ENCODE peak calls at places on chromosomes 7 and 10, in seven cellular contexts. D is fibroblast of pulmonary artery, Y is Peyer's patch, J is endothelial cell, F is cardiac muscle cell, R is HFF-Myc, B is AG10803. C is an unnamed sample.
A peak's percentile ranks its signal among the peaks of the same experiment; 100 is the strongest.

GRCh38 chr7:98178321-98178720 is 32.9 kb upstream of the BHLHA15 start:
- DNase-seq in D (peak; percentile 29), Y (no peak), J (no peak), F (no peak), R (no peak), B (no peak), C (no peak)

GRCh38 chr7:90768301-90768700 is 172.2 kb downstream of the CDK14 start:
- DNase-seq in D (no peak), Y (no peak), J (no peak), F (no peak), R (no peak), B (no peak), C (no peak)

GRCh38 chr7:46368871-46369270 is 447.8 kb upstream of the IGFBP3 start:
- DNase-seq in D (no peak), Y (no peak), J (no peak), F (no peak), R (no peak), B (peak; percentile 59), C (no peak)

GRCh38 chr7:99843808-99844207 is 16.0 kb downstream of the CYP3A43 start:
- DNase-seq in D (no peak), Y (no peak), J (no peak), F (no peak), R (no peak), B (peak; percentile 38), C (no peak)

GRCh38 chr7:24059775-24060174 is 224.2 kb upstream of the NPY start:
- DNase-seq in D (no peak), Y (no peak), J (no peak), F (no peak), R (no peak), B (no peak), C (no peak)

GRCh38 chr7:47573758-47574472 is 8.0 kb downstream of the TNS3 start:
- DNase-seq in D (peak; percentile 81), Y (no peak), J (no peak), F (no peak), R (peak; percentile 89), B (peak; percentile 98), C (peak; percentile 80)

GRCh38 chr10:104582966-104583365 is 58.1 kb upstream of the SORCS3 start:
- DNase-seq in D (no peak), Y (no peak), J (no peak), F (no peak), R (no peak), B (no peak), C (no peak)

GRCh38 chr7:11831727-11832495 is at the start of gene THSD7A:
- DNase-seq in D (peak; percentile 65), Y (peak; percentile 75), J (peak; percentile 79), F (peak; percentile 82), R (no peak), B (peak; percentile 11), C (peak; percentile 68)

GRCh38 chr10:51615764-51616298 is 83.6 kb downstream of the CSTF2T start:
- DNase-seq in D (peak; percentile 63), Y (no peak), J (no peak), F (no peak), R (no peak), B (no peak), C (no peak)

GRCh38 chr7:131529179-131529578 is 27.2 kb downstream of the PODXL start:
- DNase-seq in D (no peak), Y (no peak), J (no peak), F (no peak), R (no peak), B (no peak), C (no peak)

GRCh38 chr7:6614941-6615737 is at the start of gene ZNF853:
- DNase-seq in D (no peak), Y (no peak), J (peak; percentile 45), F (peak; percentile 80), R (no peak), B (no peak), C (no peak)

GRCh38 chr10:121527690-121528089 is 70.6 kb downstream of the FGFR2 start:
- DNase-seq in D (no peak), Y (no peak), J (no peak), F (peak; percentile 76), R (no peak), B (peak; percentile 9), C (no peak)
- TF ChIP-seq CTCF in D (no peak), Y (no peak), J (no peak), F (no peak), R (no peak), B (no peak), C (no peak)

DNA sequence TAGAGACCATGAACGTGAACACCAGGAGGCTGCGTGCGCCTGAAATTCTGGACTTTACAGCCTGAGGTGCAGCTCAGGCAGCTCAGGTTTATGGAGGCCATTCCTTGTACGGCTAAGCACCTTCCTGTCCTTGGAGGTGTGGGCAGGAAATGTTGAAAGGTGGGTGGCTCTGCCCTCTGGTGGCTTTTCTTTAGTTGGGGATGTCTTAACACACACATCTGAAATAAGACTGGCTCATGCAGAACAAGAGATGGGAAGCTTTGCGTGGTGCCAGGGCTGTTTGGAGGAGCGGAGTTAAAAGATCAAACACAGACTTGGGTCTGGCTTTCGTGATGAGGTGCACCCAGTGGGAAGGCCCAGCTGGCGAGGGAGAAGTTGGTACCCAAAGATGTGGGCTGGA is 64.1 kb downstream of the DOCK1 start:
- DNase-seq in D (peak; percentile 6), Y (no peak), J (no peak), F (no peak), R (no peak), B (no peak), C (no peak)
- TF ChIP-seq CTCF in D (no peak), Y (no peak), J (no peak), F (peak; percentile 14), R (no peak), B (peak; percentile 19), C (peak; percentile 12)

GRCh38 chr7:153027210-153027609 is 267.7 kb downstream of the ACTR3B start:
- DNase-seq in D (no peak), Y (no peak), J (no peak), F (no peak), R (no peak), B (no peak), C (no peak)
- TF ChIP-seq CTCF in D (no peak), Y (no peak), J (no peak), F (no peak), R (no peak), B (no peak), C (no peak)

GRCh38 chr10:43200538-43201390 is 62.5 kb downstream of the CSGALNACT2 start:
- DNase-seq in D (no peak), Y (no peak), J (peak; percentile 2), F (no peak), R (no peak), B (no peak), C (no peak)

GRCh38 chr10:43203491-43204393 is 63.1 kb downstream of the RASGEF1A start:
- DNase-seq in D (peak; percentile 15), Y (peak; percentile 51), J (peak; percentile 60), F (peak; percentile 19), R (no peak), B (no peak), C (no peak)

GRCh38 chr10:43202657-43203490 is 64.0 kb downstream of the RASGEF1A start:
- DNase-seq in D (no peak), Y (peak; percentile 54), J (peak; percentile 50), F (peak; percentile 39), R (no peak), B (no peak), C (peak; percentile 57)

GRCh38 chr10:43201545-43202131 is 63.4 kb downstream of the CSGALNACT2 start:
- DNase-seq in D (no peak), Y (peak; percentile 40), J (peak; percentile 2), F (no peak), R (no peak), B (no peak), C (no peak)

GRCh38 chr10:43202224-43202656 is 64.0 kb downstream of the CSGALNACT2 start:
- DNase-seq in D (peak; percentile 16), Y (peak; percentile 56), J (peak; percentile 50), F (peak; percentile 51), R (no peak), B (peak; percentile 19), C (peak; percentile 42)
- TF ChIP-seq CTCF in D (peak; percentile 73), Y (peak; percentile 33), J (peak; percentile 62), F (peak; percentile 77), R (peak; percentile 64), B (peak; percentile 66), C (peak; percentile 37)

GRCh38 chr10:77031531-77031930 is 606.1 kb downstream of the KCNMA1 start:
- DNase-seq in D (no peak), Y (no peak), J (no peak), F (no peak), R (no peak), B (no peak), C (no peak)

GRCh38 chr10:77036993-77037734 is 600.4 kb downstream of the KCNMA1 start:
- DNase-seq in D (peak; percentile 7), Y (no peak), J (peak; percentile 24), F (peak; percentile 31), R (no peak), B (no peak), C (peak; percentile 38)

GRCh38 chr10:77037735-77038411 is 599.7 kb downstream of the KCNMA1 start:
- DNase-seq in D (no peak), Y (no peak), J (no peak), F (no peak), R (no peak), B (no peak), C (no peak)

GRCh38 chr10:77038412-77038806 is 599.2 kb downstream of the KCNMA1 start:
- DNase-seq in D (peak; percentile 3), Y (no peak), J (no peak), F (no peak), R (no peak), B (no peak), C (no peak)

GRCh38 chr10:77034795-77035194 is 602.8 kb downstream of the KCNMA1 start:
- DNase-seq in D (no peak), Y (no peak), J (no peak), F (no peak), R (no peak), B (no peak), C (no peak)
- TF ChIP-seq CTCF in D (no peak), Y (no peak), J (no peak), F (no peak), R (no peak), B (no peak), C (no peak)

DNA sequence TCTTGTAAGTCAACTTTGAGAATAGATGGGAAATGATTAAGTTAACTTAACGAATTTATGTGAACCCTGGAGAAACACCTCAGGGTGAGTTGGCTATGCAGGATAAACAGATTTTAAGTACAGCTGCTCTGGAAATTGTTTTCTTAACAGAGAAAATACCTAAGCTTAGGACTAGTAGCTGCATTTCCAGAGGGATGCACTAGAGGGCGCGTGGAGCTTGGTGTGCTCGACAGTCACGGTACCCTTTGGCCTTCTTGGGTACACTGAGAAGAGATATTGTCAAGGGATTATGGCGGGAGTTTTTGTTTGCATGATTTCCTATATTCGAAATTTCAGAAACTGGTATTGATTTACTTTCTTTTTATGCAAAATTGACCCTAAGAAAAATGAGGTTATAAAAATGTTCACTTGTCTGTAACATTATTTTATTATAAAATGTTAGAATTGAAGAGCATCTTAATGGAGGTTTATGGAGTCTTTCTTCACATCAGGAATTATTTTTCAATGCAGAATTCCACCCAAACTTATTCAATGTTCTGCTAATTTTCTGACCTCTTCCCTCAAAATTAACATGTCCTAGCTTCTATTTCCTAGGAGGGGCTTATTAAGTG is 58.4 kb upstream of the MYO3A start:
- DNase-seq in D (peak; percentile 75), Y (peak; percentile 56), J (peak; percentile 87), F (peak; percentile 88), R (peak; percentile 17), B (peak; percentile 64), C (peak; percentile 69)
- TF ChIP-seq CTCF in D (peak; percentile 98), Y (peak; percentile 47), J (peak; percentile 97), F (peak; percentile 92), R (peak; percentile 78), B (peak; percentile 95), C (peak; percentile 91)